ENCODE peak calls at places on chromosomes 4 and X, in ten cellular contexts. H is heart left ventricle, O is kidney, U is transverse colon, M is MM.1S, L is heart right ventricle, S is WERI-Rb-1, N is left ventricle myocardium inferior, D is colonic mucosa, E is adipocyte. V is an unnamed sample.

GRCh38 chrX:118702741-118703140 is 24.7 kb upstream of the IL13RA1 start:
- DNase-seq in L (no peak), U (no peak), D (no peak), M (no peak), S (no peak), N (no peak), H (no peak), O (no peak), E (no peak), V (no peak)

GRCh38 chrX:23592741-23593140 is 74.6 kb upstream of the PRDX4 start:
- DNase-seq in D (no peak), M (no peak), H (no peak), O (peak; percentile 60), E (no peak), U (no peak), N (no peak), S (no peak), L (no peak), V (no peak)

GRCh38 chr4:167622481-167623240 is 388.4 kb upstream of the SPOCK3 start:
- DNase-seq in L (no peak), S (peak; percentile 74), E (peak; percentile 57), D (peak; percentile 34), U (peak; percentile 19), M (peak; percentile 57), N (peak; percentile 19), O (no peak), H (no peak), V (no peak)

GRCh38 chr4:186701273-186701672 is 22.4 kb downstream of the FAT1 start:
- DNase-seq in N (peak; percentile 38), L (no peak), M (no peak), O (no peak), E (peak; percentile 50), H (no peak), U (no peak), S (no peak), D (no peak), V (no peak)

GRCh38 chrX:65575024-65575423 is 40.4 kb upstream of the LAS1L start:
- DNase-seq in H (no peak), O (no peak), L (no peak), M (no peak), N (no peak), D (no peak), U (no peak), E (no peak), S (no peak), V (no peak)

GRCh38 chr4:82918091-82918490 is 17.6 kb downstream of the THAP9 start:
- DNase-seq in S (no peak), U (no peak), N (no peak), E (no peak), H (no peak), L (no peak), O (no peak), D (no peak), M (no peak), V (no peak)

GRCh38 chr4:172042714-172043114 is 229.5 kb downstream of the GALNTL6 start:
- DNase-seq in M (no peak), U (no peak), D (no peak), L (no peak), S (no peak), E (peak; percentile 11), H (no peak), N (no peak), O (no peak), V (no peak)

GRCh38 chr4:174494731-174495130 is 27.6 kb downstream of the HPGD start:
- DNase-seq in S (no peak), M (no peak), E (no peak), L (no peak), D (no peak), N (no peak), O (no peak), U (no peak), H (no peak), V (no peak)

GRCh38 chr4:54226399-54227260 is 2.5 kb upstream of the PDGFRA start:
- DNase-seq in E (peak; percentile 91), L (peak; percentile 52), D (peak; percentile 45), S (no peak), U (peak; percentile 50), H (peak; percentile 74), M (no peak), O (peak; percentile 92), N (peak; percentile 77), V (peak; percentile 66)

GRCh38 chrX:106894392-106894909 is 8.7 kb downstream of the RIPPLY1 start:
- DNase-seq in H (no peak), E (peak; percentile 84), D (peak; percentile 57), N (no peak), O (no peak), M (peak; percentile 69), U (peak; percentile 45), S (peak; percentile 68), L (peak; percentile 21), V (no peak)

GRCh38 chr4:132991111-132991510 is 158.0 kb upstream of the PCDH10 start:
- DNase-seq in H (no peak), N (no peak), E (no peak), S (no peak), M (no peak), U (no peak), O (no peak), D (no peak), L (no peak), V (no peak)

GRCh38 chr4:83219344-83219990 is 65.1 kb downstream of the COQ2 start:
- DNase-seq in L (no peak), N (no peak), S (peak; percentile 11), H (no peak), O (peak; percentile 69), D (no peak), E (peak; percentile 33), U (peak; percentile 56), M (peak; percentile 94), V (no peak)

GRCh38 chr4:159284733-159285132 is 181.9 kb downstream of the RAPGEF2 start:
- DNase-seq in O (no peak), H (no peak), L (no peak), M (no peak), D (no peak), U (no peak), N (no peak), E (no peak), S (no peak), V (no peak)

GRCh38 chr4:84547211-84547610 is 35.7 kb upstream of the CDS1 start:
- DNase-seq in N (no peak), D (no peak), L (no peak), O (no peak), S (no peak), E (peak; percentile 10), M (no peak), U (no peak), H (no peak), V (no peak)

GRCh38 chr4:47704693-47705325 is 133.1 kb downstream of the CORIN start:
- DNase-seq in L (peak; percentile 38), D (no peak), E (peak; percentile 54), O (no peak), M (peak; percentile 38), U (no peak), N (peak; percentile 37), S (peak; percentile 83), H (peak; percentile 60), V (no peak)

GRCh38 chrX:79133897-79134296 is 10.6 kb upstream of the GPR174 start:
- DNase-seq in N (no peak), U (no peak), O (no peak), E (no peak), S (no peak), M (no peak), D (no peak), L (no peak), H (no peak), V (no peak)

DNA sequence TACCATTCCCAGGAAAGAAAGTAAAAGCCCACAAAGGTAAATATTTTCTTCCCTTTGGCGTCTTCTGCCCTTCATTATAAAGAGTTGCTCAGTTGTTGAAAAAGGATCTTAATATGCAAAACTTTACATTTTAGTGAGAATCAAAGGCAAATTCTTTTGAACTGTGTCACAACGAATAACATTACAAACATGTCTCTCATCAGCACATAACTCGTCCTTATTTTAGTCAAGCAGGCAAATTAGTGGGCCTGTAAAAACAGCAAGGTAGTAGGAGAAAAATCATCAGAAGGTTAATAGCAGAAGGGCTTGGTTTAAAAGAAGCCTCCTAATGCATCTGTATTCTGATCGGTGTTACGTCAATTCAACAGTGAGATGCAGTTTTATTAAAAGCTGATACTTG is 647.3 kb upstream of the DIPK2B start:
- DNase-seq in E (no peak), M (no peak), H (no peak), O (no peak), U (no peak), D (no peak), N (no peak), L (no peak), S (no peak), V (no peak)
- H3K36me3 ChIP-seq in E (no peaks in the 10 kb centered on the region), M (no peaks in the 10 kb centered on the region), H (no peaks in the 10 kb centered on the region), O (no peaks in the 10 kb centered on the region), U (no peaks in the 10 kb centered on the region), D (no peaks in the 10 kb centered on the region), N (no peaks in the 10 kb centered on the region), L (no peaks in the 10 kb centered on the region), S (no peaks in the 10 kb centered on the region), V (no peaks in the 10 kb centered on the region)

GRCh38 chr4:108559067-108559793 is 61.1 kb upstream of the RPL34 start:
- DNase-seq in S (no peak), D (no peak), L (no peak), O (no peak), M (no peak), N (no peak), U (no peak), H (no peak), E (peak; percentile 31), V (no peak)
- H3K36me3 ChIP-seq in S (no peaks in the 10 kb centered on the region), D (no peaks in the 10 kb centered on the region), L (no peaks in the 10 kb centered on the region), O (no peaks in the 10 kb centered on the region), M (no peaks in the 10 kb centered on the region), N (no peaks in the 10 kb centered on the region), U (no peaks in the 10 kb centered on the region), H (no peaks in the 10 kb centered on the region), E (no peaks in the 10 kb centered on the region), V (no peaks in the 10 kb centered on the region)

DNA sequence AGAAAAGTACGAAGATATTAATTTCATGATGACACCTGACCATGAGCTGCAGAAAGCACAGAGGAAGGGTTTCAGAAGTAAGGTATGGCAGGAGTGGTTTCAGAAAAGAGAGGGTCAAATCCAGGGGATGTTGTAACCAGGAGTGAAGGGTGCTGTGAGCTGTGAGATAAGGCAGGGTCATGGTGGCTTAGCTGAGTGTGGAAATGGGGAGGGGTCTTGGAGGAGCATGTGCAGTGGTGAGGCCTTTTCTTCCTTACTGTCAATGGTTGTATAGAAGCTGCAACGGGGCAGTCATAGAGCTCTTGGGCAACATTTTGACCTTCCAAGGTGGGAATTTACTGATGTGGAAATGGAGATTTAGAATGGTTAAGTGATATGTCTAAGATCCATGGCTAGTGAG is 2.5 kb downstream of the ANAPC4 start:
- DNase-seq in E (no peak), L (no peak), D (no peak), O (no peak), H (no peak), U (no peak), M (no peak), N (no peak), S (no peak), V (no peak)
- H3K36me3 ChIP-seq in E (peaks cover 39% of the 10 kb centered on the region), L (peaks cover 15% of the 10 kb centered on the region), D (peaks cover 6% of the 10 kb centered on the region), O (peaks cover 8% of the 10 kb centered on the region), H (no peaks in the 10 kb centered on the region), U (peaks cover 36% of the 10 kb centered on the region), M (peaks cover 3% of the 10 kb centered on the region), N (peaks cover 41% of the 10 kb centered on the region), S (peaks cover 23% of the 10 kb centered on the region), V (no peaks in the 10 kb centered on the region)

DNA sequence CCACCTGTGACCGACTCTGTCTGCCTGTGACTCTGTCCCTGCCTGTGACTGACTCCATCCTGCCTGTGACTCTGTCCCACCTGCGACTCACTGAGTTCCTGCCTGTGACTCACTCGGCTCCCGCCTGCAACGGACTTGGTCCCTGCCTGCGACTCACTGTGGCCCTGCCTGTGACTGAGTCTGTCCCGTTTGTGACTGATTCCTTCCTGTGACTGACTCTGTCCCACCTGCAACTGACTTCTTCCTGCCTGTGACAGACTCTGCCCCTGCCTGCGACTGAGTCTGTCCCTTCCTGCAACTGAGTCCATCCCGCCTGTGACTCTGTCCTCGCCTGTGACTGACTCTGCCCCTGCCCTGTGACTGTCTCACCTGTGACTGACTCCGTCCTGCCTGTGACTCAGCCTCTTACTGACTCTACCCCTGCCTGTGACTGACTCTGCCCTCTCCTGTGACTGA is 9.6 kb upstream of the UVSSA start:
- DNase-seq in N (no peak), D (peak; percentile 32), H (no peak), U (peak; percentile 50), S (no peak), M (no peak), L (no peak), O (peak; percentile 47), E (no peak), V (no peak)
- H3K36me3 ChIP-seq in N (peaks cover 77% of the 10 kb centered on the region), D (peaks cover 17% of the 10 kb centered on the region), H (peaks cover 3% of the 10 kb centered on the region), U (peaks cover 27% of the 10 kb centered on the region), S (peaks cover 69% of the 10 kb centered on the region), M (peaks cover 28% of the 10 kb centered on the region), L (peaks cover 57% of the 10 kb centered on the region), O (peaks cover 36% of the 10 kb centered on the region), E (peaks cover 73% of the 10 kb centered on the region), V (peaks cover 84% of the 10 kb centered on the region)

V was measured in Peyer's patch.